ENCODE peak calls at places on chromosome 18, in six cellular contexts. D, M, Y, J, I and E are unnamed samples.

GRCh38 chr18:26536032-26536431 is 12.3 kb downstream of the KCTD1 start:
- ATAC-seq in D (peak), M (no peak), Y (no peak), J (no peak), I (peak), E (no peak)

GRCh38 chr18:76401496-76401895 is 93.5 kb downstream of the ZNF516 start:
- ATAC-seq in D (no peak), M (no peak), Y (no peak), J (peak), I (no peak), E (peak)

GRCh38 chr18:47418746-47419145 is 167.3 kb upstream of the SKOR2 start:
- ATAC-seq in D (no peak), M (no peak), Y (no peak), J (peak), I (no peak), E (peak)

GRCh38 chr18:57091231-57091630 is 55.7 kb upstream of the BOD1L2 start:
- ATAC-seq in D (no peak), M (no peak), Y (no peak), J (no peak), I (no peak), E (no peak)

GRCh38 chr18:40313030-40313642 is 1641.9 kb upstream of the PIK3C3 start:
- ATAC-seq in D (no peak), M (no peak), Y (no peak), J (no peak), I (no peak), E (no peak)

GRCh38 chr18:35756506-35757117 is 175.1 kb downstream of the GALNT1 start:
- ATAC-seq in D (peak), M (peak), Y (peak), J (peak), I (peak), E (peak)

GRCh38 chr18:37254256-37254880 is 311.2 kb downstream of the CELF4 start:
- ATAC-seq in D (no peak), M (peak), Y (peak), J (peak), I (no peak), E (no peak)

GRCh38 chr18:70249118-70249517 is 39.7 kb upstream of the SOCS6 start:
- ATAC-seq in D (no peak), M (no peak), Y (no peak), J (no peak), I (peak), E (no peak)

GRCh38 chr18:615773-616172 is 19.0 kb downstream of the CLUL1 start:
- ATAC-seq in D (no peak), M (peak), Y (no peak), J (peak), I (no peak), E (peak)

GRCh38 chr18:59945544-59945943 is 45.7 kb downstream of the PMAIP1 start:
- ATAC-seq in D (peak), M (no peak), Y (no peak), J (no peak), I (no peak), E (no peak)

GRCh38 chr18:37667836-37668235 is 102.2 kb upstream of the CELF4 start:
- ATAC-seq in D (no peak), M (no peak), Y (no peak), J (no peak), I (no peak), E (no peak)

GRCh38 chr18:36350839-36351474 is 53.4 kb downstream of the FHOD3 start:
- ATAC-seq in D (peak), M (no peak), Y (no peak), J (no peak), I (no peak), E (no peak)

GRCh38 chr18:55500316-55501086 is 87.5 kb downstream of the TCF4 start:
- ATAC-seq in D (no peak), M (no peak), Y (no peak), J (peak), I (no peak), E (no peak)

GRCh38 chr18:9429662-9429993 is 45.7 kb upstream of the RALBP1 start:
- ATAC-seq in D (no peak), M (no peak), Y (no peak), J (no peak), I (no peak), E (no peak)

GRCh38 chr18:12308386-12309100 is 502 bp downstream of the TUBB6 start:
- ATAC-seq in D (peak), M (peak), Y (peak), J (peak), I (peak), E (peak)
- TF ChIP-seq POLR2A in D (no peak), M (peak), Y (no peak), J (no peak), I (no peak), E (peak)

GRCh38 chr18:53566622-53567021 is 657.8 kb downstream of the MBD2 start:
- ATAC-seq in D (no peak), M (no peak), Y (no peak), J (no peak), I (no peak), E (no peak)
- H3K27ac ChIP-seq in D (no peak), M (no peak), Y (no peak), J (no peak), I (no peak), E (no peak)

GRCh38 chr18:51611326-51611725 is 413.8 kb upstream of the MEX3C start:
- ATAC-seq in D (no peak), M (no peak), Y (no peak), J (no peak), I (no peak), E (no peak)
- TF ChIP-seq POLR2AphosphoS5 in D (no peak), M (no peak), Y (no peak), J (no peak), I (no peak), E (no peak)

GRCh38 chr18:12377556-12378553 is 828 bp upstream of the AFG3L2 start:
- ATAC-seq in D (peak), M (no peak), Y (peak), J (no peak), I (peak), E (peak)
- TF ChIP-seq POLR2A in D (no peak), M (peak), Y (peak), J (no peak), I (no peak), E (peak)

GRCh38 chr18:21742323-21742687 is 1.7 kb downstream of the MIB1 start:
- ATAC-seq in D (no peak), M (no peak), Y (no peak), J (no peak), I (no peak), E (no peak)
- H3K27ac ChIP-seq in D (peak), M (peak), Y (no peak), J (peak), I (peak), E (no peak)

GRCh38 chr18:74447404-74448152 is 9.5 kb downstream of the DIPK1C start:
- ATAC-seq in D (no peak), M (no peak), Y (peak), J (no peak), I (no peak), E (no peak)

GRCh38 chr18:74446178-74446577 is 10.9 kb downstream of the DIPK1C start:
- ATAC-seq in D (no peak), M (no peak), Y (no peak), J (no peak), I (no peak), E (no peak)

GRCh38 chr18:74444104-74444503 is 13.0 kb downstream of the DIPK1C start:
- ATAC-seq in D (no peak), M (no peak), Y (no peak), J (no peak), I (no peak), E (no peak)

GRCh38 chr18:74445585-74445984 is 11.5 kb downstream of the DIPK1C start:
- ATAC-seq in D (no peak), M (no peak), Y (no peak), J (no peak), I (no peak), E (no peak)

GRCh38 chr18:74446631-74447403 is 10.3 kb downstream of the DIPK1C start:
- ATAC-seq in D (no peak), M (no peak), Y (no peak), J (no peak), I (no peak), E (no peak)
- TF ChIP-seq POLR2AphosphoS5 in D (no peak), M (no peak), Y (no peak), J (no peak), I (no peak), E (no peak)

GRCh38 chr18:58756596-58757240 is 85.5 kb downstream of the MALT1 start:
- ATAC-seq in D (no peak), M (no peak), Y (no peak), J (no peak), I (no peak), E (no peak)
- TF ChIP-seq POLR2A in D (peak), M (no peak), Y (no peak), J (no peak), I (no peak), E (no peak)

GRCh38 chr18:79458917-79459803 is 63.4 kb downstream of the NFATC1 start:
- ATAC-seq in D (no peak), M (no peak), Y (no peak), J (no peak), I (peak), E (no peak)
- H3K27ac ChIP-seq in D (no peak), M (no peak), Y (no peak), J (peak), I (peak), E (peak)

GRCh38 chr18:3463052-3463451 is 13.1 kb downstream of the TGIF1 start:
- ATAC-seq in D (no peak), M (no peak), Y (no peak), J (no peak), I (no peak), E (no peak)
- TF ChIP-seq POLR2AphosphoS5 in D (no peak), M (no peak), Y (no peak), J (no peak), I (no peak), E (no peak)

GRCh38 chr18:45686892-45687611 is 36.9 kb upstream of the SLC14A1 start:
- ATAC-seq in D (peak), M (peak), Y (no peak), J (peak), I (no peak), E (peak)
- TF ChIP-seq POLR2A in D (no peak), M (no peak), Y (no peak), J (no peak), I (no peak), E (no peak)